ENCODE peak calls at places on chromosomes 1 and 21, in ten cellular contexts. Z is GM23338, G is stomach, Y is transverse colon, W is breast epithelium, S is K562, M is vagina, P is upper lobe of left lung, E is GM12892, C is prostate gland. F is an unnamed sample.

GRCh38 chr1:203055166-203055799 is 29.0 kb downstream of the PPFIA4 start:
- DNase-seq in Z (peak; percentile 75), G (no peak), Y (no peak), W (no peak), S (peak; percentile 63), M (no peak), P (no peak), E (no peak), C (no peak), F (no peak)

GRCh38 chr1:181674617-181675016 is 191.3 kb downstream of the CACNA1E start:
- DNase-seq in Z (peak; percentile 2), G (no peak), Y (no peak), W (no peak), S (no peak), M (no peak), P (no peak), E (no peak), C (no peak), F (no peak)

GRCh38 chr1:7300893-7301292 is 470.2 kb upstream of the VAMP3 start:
- DNase-seq in Z (no peak), G (no peak), Y (peak; percentile 43), W (no peak), S (no peak), M (no peak), P (no peak), E (no peak), C (no peak), F (no peak)

GRCh38 chr1:28804071-28804470 is 7.9 kb upstream of the OPRD1 start:
- DNase-seq in Z (no peak), G (no peak), Y (no peak), W (no peak), S (no peak), M (no peak), P (no peak), E (no peak), C (no peak), F (no peak)

GRCh38 chr1:173802961-173803360 is 21.5 kb upstream of the DARS2 start:
- DNase-seq in Z (no peak), G (no peak), Y (no peak), W (no peak), S (no peak), M (no peak), P (no peak), E (no peak), C (no peak), F (no peak)

GRCh38 chr1:94579876-94580294 is 38.3 kb upstream of the F3 start:
- DNase-seq in Z (peak; percentile 61), G (no peak), Y (no peak), W (no peak), S (peak; percentile 31), M (no peak), P (no peak), E (no peak), C (no peak), F (no peak)

GRCh38 chr1:1006305-1007159 is 6.6 kb upstream of the HES4 start:
- DNase-seq in Z (no peak), G (peak; percentile 57), Y (peak; percentile 85), W (no peak), S (peak; percentile 21), M (peak; percentile 87), P (no peak), E (no peak), C (no peak), F (peak; percentile 69)

GRCh38 chr1:207032528-207033017 is at the start of gene C1orf116:
- DNase-seq in Z (peak; percentile 97), G (peak; percentile 87), Y (peak; percentile 88), W (no peak), S (peak; percentile 96), M (no peak), P (peak; percentile 90), E (no peak), C (peak; percentile 93), F (no peak)

GRCh38 chr1:12548279-12549105 is 69.5 kb downstream of the DHRS3 start:
- DNase-seq in Z (no peak), G (no peak), Y (no peak), W (peak; percentile 42), S (no peak), M (no peak), P (no peak), E (no peak), C (no peak), F (no peak)

GRCh38 chr1:12546771-12547585 is 71.0 kb downstream of the DHRS3 start:
- DNase-seq in Z (no peak), G (no peak), Y (peak; percentile 13), W (peak; percentile 50), S (peak; percentile 33), M (no peak), P (no peak), E (no peak), C (no peak), F (no peak)

GRCh38 chr1:12549460-12550349 is 68.3 kb downstream of the DHRS3 start:
- DNase-seq in Z (no peak), G (peak; percentile 75), Y (peak; percentile 73), W (peak; percentile 75), S (peak; percentile 79), M (no peak), P (no peak), E (no peak), C (peak; percentile 83), F (no peak)

GRCh38 chr1:12547586-12548225 is 70.3 kb downstream of the DHRS3 start:
- DNase-seq in Z (no peak), G (no peak), Y (peak; percentile 4), W (peak; percentile 37), S (no peak), M (no peak), P (no peak), E (no peak), C (no peak), F (no peak)

DNA sequence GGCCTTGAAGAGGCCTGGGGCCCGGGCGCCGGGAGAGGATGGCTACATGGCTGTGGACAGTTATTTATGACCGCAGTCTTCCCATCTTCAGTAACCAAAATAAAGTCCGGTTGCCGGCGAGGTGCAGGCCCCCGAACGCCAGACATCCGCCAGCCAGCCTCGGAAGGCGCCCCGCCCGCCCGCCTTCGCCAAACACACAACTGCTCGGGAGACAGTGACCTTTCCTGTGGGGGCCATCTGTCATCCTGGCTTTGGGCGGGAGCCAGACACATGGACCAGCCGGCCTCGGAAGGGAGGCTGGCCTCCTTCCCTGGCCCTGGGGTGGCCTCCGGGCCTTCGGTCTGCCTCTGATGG is 68.9 kb downstream of the DHRS3 start:
- DNase-seq in Z (no peak), G (no peak), Y (peak; percentile 38), W (peak; percentile 52), S (peak; percentile 81), M (no peak), P (no peak), E (no peak), C (no peak), F (no peak)
- TF ChIP-seq POLR2AphosphoS5 in Z (no peak), G (no peak), Y (no peak), W (no peak), S (no peak), M (no peak), P (no peak), E (no peak), C (no peak), F (no peak)

DNA sequence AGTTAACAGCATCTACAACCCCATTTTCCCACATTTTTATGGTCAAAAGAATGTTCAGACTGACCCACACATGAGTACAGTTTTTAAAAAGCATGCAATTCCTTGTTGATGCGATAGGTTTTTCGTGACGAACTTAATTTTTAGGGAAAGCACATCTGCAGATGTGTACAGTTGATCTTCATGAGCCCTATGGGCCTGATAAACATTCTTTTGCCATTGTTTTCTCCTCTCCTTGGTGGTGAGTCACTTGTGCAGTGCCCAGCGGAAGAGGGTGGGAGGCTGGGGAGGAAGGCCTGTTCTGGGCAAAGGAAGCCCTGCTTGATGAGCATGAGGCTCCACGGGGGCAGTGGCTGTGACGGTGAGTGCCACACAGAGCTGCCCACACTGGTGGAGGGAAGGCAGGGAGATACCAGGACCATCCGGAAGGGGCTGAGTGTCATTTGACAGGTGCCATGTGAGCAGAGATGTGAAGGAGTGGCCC is 5.3 kb downstream of the ARF1 start:
- DNase-seq in Z (no peak), G (no peak), Y (peak; percentile 9), W (peak; percentile 42), S (no peak), M (no peak), P (peak; percentile 61), E (no peak), C (no peak), F (peak; percentile 80)
- TF ChIP-seq POLR2AphosphoS5 in Z (no peak), G (no peak), Y (no peak), W (peak; percentile 24), S (no peak), M (no peak), P (peak; percentile 50), E (no peak), C (no peak), F (peak; percentile 72)

GRCh38 chr1:161427733-161428516 is 60.2 kb upstream of the CFAP126 start:
- DNase-seq in Z (peak; percentile 73), G (no peak), Y (no peak), W (no peak), S (peak; percentile 58), M (no peak), P (no peak), E (no peak), C (no peak), F (no peak)
- TF ChIP-seq POLR2AphosphoS5 in Z (no peak), G (no peak), Y (no peak), W (no peak), S (no peak), M (no peak), P (no peak), E (no peak), C (no peak), F (no peak)

GRCh38 chr21:26171310-26172100 is 935 bp upstream of the APP start:
- DNase-seq in Z (no peak), G (no peak), Y (no peak), W (no peak), S (no peak), M (no peak), P (peak; percentile 23), E (no peak), C (no peak), F (no peak)

GRCh38 chr21:26169061-26169610 is 1.4 kb downstream of the APP start:
- DNase-seq in Z (peak; percentile 72), G (peak; percentile 51), Y (peak; percentile 49), W (peak; percentile 55), S (no peak), M (no peak), P (peak; percentile 36), E (peak; percentile 30), C (peak; percentile 53), F (no peak)

GRCh38 chr21:26167593-26167992 is 3.0 kb downstream of the APP start:
- DNase-seq in Z (peak; percentile 29), G (no peak), Y (no peak), W (no peak), S (no peak), M (no peak), P (no peak), E (no peak), C (no peak), F (no peak)

GRCh38 chr21:26170471-26171309 is at the start of gene APP:
- DNase-seq in Z (peak; percentile 82), G (peak; percentile 91), Y (peak; percentile 89), W (peak; percentile 87), S (peak; percentile 80), M (no peak), P (peak; percentile 91), E (peak; percentile 95), C (peak; percentile 81), F (peak; percentile 98)

DNA sequence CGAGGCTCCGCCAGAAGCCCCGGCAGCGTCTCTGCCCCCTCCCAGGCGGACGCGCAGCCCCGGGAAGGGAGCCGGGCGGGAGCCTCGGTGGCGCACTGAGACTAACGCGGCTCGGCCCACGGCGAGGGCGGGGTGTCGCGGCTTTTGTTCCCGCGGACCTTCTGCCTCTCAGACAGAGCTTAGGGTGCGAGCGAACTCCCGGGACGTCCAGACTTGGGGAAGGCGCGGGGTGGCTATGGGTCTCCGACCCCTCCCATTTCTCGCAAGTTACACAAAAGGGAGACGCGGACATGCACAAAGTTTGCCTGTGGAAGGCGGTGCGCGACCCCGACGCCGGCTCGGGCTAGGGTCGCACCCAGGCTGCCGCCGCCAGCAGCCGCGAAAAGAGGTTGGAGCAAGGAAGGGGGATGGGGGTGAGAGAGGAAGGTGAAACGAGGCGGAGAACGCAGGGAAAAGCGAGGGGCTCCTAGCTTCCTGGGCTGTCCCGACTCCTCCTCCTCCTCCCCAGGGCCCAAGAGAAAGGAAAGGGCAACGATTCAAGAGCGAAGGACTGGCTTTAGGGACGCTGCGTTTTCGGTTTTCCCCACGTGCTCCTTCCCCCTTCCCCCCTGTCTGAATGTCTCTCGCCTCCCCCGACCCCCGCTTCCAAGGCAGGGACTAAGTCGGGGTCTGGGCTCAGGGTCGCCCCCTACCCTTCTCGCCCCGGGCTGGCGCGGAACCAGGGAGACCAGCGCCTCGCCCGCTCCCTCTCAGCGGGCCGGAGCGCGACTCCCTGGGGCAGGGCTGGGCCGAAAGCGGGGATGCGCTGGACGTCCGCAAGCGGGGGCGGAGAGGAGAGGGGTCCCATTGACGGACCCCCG is 729 bp downstream of the APP start:
- DNase-seq in Z (peak; percentile 64), G (peak; percentile 62), Y (peak; percentile 64), W (peak; percentile 61), S (peak; percentile 10), M (no peak), P (peak; percentile 47), E (peak; percentile 50), C (peak; percentile 60), F (peak; percentile 92)
- TF ChIP-seq POLR2AphosphoS5 in Z (no peak), G (peak; percentile 31), Y (no peak), W (no peak), S (no peak), M (peak; percentile 59), P (no peak), E (no peak), C (no peak), F (peak; percentile 75)

F was measured in spleen.